ENCODE peak calls at places on chromosomes 2 and 18, in seven cellular contexts. Y is T-helper 1 cell, E is NCI-H524, X is T-helper 22 cell, V is frontal cortex, R is GM13977, S is hippocampal formation. H is an unnamed sample.
A peak's percentile ranks its signal among the peaks of the same experiment; 100 is the strongest.

GRCh38 chr2:88234760-88235159 is 64.6 kb downstream of the THNSL2 start:
- DNase-seq in Y (no peak), E (no peak), X (no peak), V (no peak), R (no peak), S (no peak), H (no peak)

GRCh38 chr2:200350796-200351195 is 44.3 kb downstream of the SPATS2L start:
- DNase-seq in Y (no peak), E (no peak), X (no peak), V (no peak), R (no peak), S (no peak), H (no peak)

GRCh38 chr18:49094979-49095632 is 144.3 kb upstream of the SMAD7 start:
- DNase-seq in Y (no peak), E (no peak), X (no peak), V (no peak), R (no peak), S (no peak), H (no peak)

GRCh38 chr2:71700880-71701397 is 247.6 kb downstream of the DYSF start:
- DNase-seq in Y (no peak), E (no peak), X (no peak), V (peak; percentile 82), R (no peak), S (peak; percentile 68), H (no peak)

GRCh38 chr2:130186391-130186790 is 4.3 kb downstream of the MZT2B start:
- DNase-seq in Y (no peak), E (no peak), X (no peak), V (no peak), R (no peak), S (no peak), H (no peak)

GRCh38 chr2:173370198-173370597 is 15.5 kb downstream of the CDCA7 start:
- DNase-seq in Y (no peak), E (no peak), X (no peak), V (no peak), R (no peak), S (no peak), H (no peak)

GRCh38 chr2:24912523-24912922 is 7.5 kb downstream of the ADCY3 start:
- DNase-seq in Y (no peak), E (no peak), X (no peak), V (no peak), R (no peak), S (no peak), H (no peak)

GRCh38 chr18:26135563-26135962 is 1.9 kb downstream of the PSMA8 start:
- DNase-seq in Y (no peak), E (no peak), X (no peak), V (no peak), R (no peak), S (no peak), H (no peak)

GRCh38 chr18:6757966-6758365 is 28.4 kb downstream of the ARHGAP28 start:
- DNase-seq in Y (no peak), E (no peak), X (no peak), V (no peak), R (no peak), S (no peak), H (no peak)

GRCh38 chr2:32668254-32668653 is 40.4 kb downstream of the TTC27 start:
- DNase-seq in Y (no peak), E (no peak), X (no peak), V (no peak), R (no peak), S (no peak), H (no peak)

GRCh38 chr2:203959265-203960034 is 22.9 kb downstream of the ICOS start:
- DNase-seq in Y (no peak), E (no peak), X (no peak), V (no peak), R (no peak), S (no peak), H (no peak)

GRCh38 chr18:67464499-67464898 is 52.0 kb downstream of the DSEL start:
- DNase-seq in Y (no peak), E (no peak), X (no peak), V (no peak), R (no peak), S (no peak), H (no peak)

GRCh38 chr2:157990173-157990572 is 111.5 kb upstream of the UPP2 start:
- DNase-seq in Y (no peak), E (peak; percentile 30), X (no peak), V (no peak), R (no peak), S (no peak), H (no peak)

GRCh38 chr2:70935468-70936164 is at the start of gene ATP6V1B1:
- DNase-seq in Y (no peak), E (no peak), X (no peak), V (no peak), R (no peak), S (no peak), H (no peak)

GRCh38 chr18:53153281-53153680 is 813.3 kb downstream of the DCC start:
- DNase-seq in Y (no peak), E (no peak), X (no peak), V (no peak), R (peak; percentile 4), S (no peak), H (no peak)